ENCODE peak calls at places on chromosomes 5 and 9, in eight cellular contexts. One of them, this sample, is unnamed.

GRCh38 chr9:75389096-75389495 is 300.8 kb downstream of the OSTF1 start:
- DNase-seq in activated CD4-positive, alpha-beta memory T cell treated with anti-CD3 and anti-CD28 coated beads, Interleukin-2, amount 10 ng/mL, durations not matched to agents 7 days and 5 days: no peak
- DNase-seq in HEK293T: no peak
- DNase-seq in neural progenitor cell: no peak
- DNase-seq in islet precursor cell: no peak
- DNase-seq in spleen: no peak
- DNase-seq in Kasumi-1: no peak
- DNase-seq in cerebellar cortex: no peak
- DNase-seq in this sample: no peak

GRCh38 chr9:85527331-85528015 is 214.3 kb downstream of the AGTPBP1 start:
- DNase-seq in activated CD4-positive, alpha-beta memory T cell treated with anti-CD3 and anti-CD28 coated beads, Interleukin-2, amount 10 ng/mL, durations not matched to agents 7 days and 5 days: no peak
- DNase-seq in HEK293T: no peak
- DNase-seq in neural progenitor cell: no peak
- DNase-seq in islet precursor cell: peak; percentile 39
- DNase-seq in spleen: no peak
- DNase-seq in Kasumi-1: no peak
- DNase-seq in cerebellar cortex: peak; percentile 57
- DNase-seq in this sample: no peak

GRCh38 chr5:142446131-142446959 is 121.5 kb upstream of the SPRY4 start:
- DNase-seq in activated CD4-positive, alpha-beta memory T cell treated with anti-CD3 and anti-CD28 coated beads, Interleukin-2, amount 10 ng/mL, durations not matched to agents 7 days and 5 days: no peak
- DNase-seq in HEK293T: no peak
- DNase-seq in neural progenitor cell: no peak
- DNase-seq in islet precursor cell: no peak
- DNase-seq in spleen: no peak
- DNase-seq in Kasumi-1: no peak
- DNase-seq in cerebellar cortex: no peak
- DNase-seq in this sample: peak; percentile 59

GRCh38 chr5:136028782-136029742 is at the start of gene TGFBI:
- DNase-seq in activated CD4-positive, alpha-beta memory T cell treated with anti-CD3 and anti-CD28 coated beads, Interleukin-2, amount 10 ng/mL, durations not matched to agents 7 days and 5 days: no peak
- DNase-seq in HEK293T: no peak
- DNase-seq in neural progenitor cell: peak; percentile 88
- DNase-seq in islet precursor cell: peak; percentile 84
- DNase-seq in spleen: peak; percentile 87
- DNase-seq in Kasumi-1: no peak
- DNase-seq in cerebellar cortex: no peak
- DNase-seq in this sample: peak; percentile 57

GRCh38 chr5:55914971-55915370 is 63.8 kb downstream of the IL31RA start:
- DNase-seq in activated CD4-positive, alpha-beta memory T cell treated with anti-CD3 and anti-CD28 coated beads, Interleukin-2, amount 10 ng/mL, durations not matched to agents 7 days and 5 days: no peak
- DNase-seq in HEK293T: no peak
- DNase-seq in neural progenitor cell: no peak
- DNase-seq in islet precursor cell: no peak
- DNase-seq in spleen: no peak
- DNase-seq in Kasumi-1: no peak
- DNase-seq in cerebellar cortex: no peak
- DNase-seq in this sample: no peak

GRCh38 chr5:135248801-135249231 is 150.2 kb downstream of the MACROH2A1 start:
- DNase-seq in activated CD4-positive, alpha-beta memory T cell treated with anti-CD3 and anti-CD28 coated beads, Interleukin-2, amount 10 ng/mL, durations not matched to agents 7 days and 5 days: peak; percentile 15
- DNase-seq in HEK293T: no peak
- DNase-seq in neural progenitor cell: no peak
- DNase-seq in islet precursor cell: peak; percentile 31
- DNase-seq in spleen: peak; percentile 53
- DNase-seq in Kasumi-1: no peak
- DNase-seq in cerebellar cortex: no peak
- DNase-seq in this sample: peak; percentile 13

GRCh38 chr5:57889558-57889957 is 406.9 kb upstream of the ACTBL2 start:
- DNase-seq in activated CD4-positive, alpha-beta memory T cell treated with anti-CD3 and anti-CD28 coated beads, Interleukin-2, amount 10 ng/mL, durations not matched to agents 7 days and 5 days: no peak
- DNase-seq in HEK293T: no peak
- DNase-seq in neural progenitor cell: peak; percentile 15
- DNase-seq in islet precursor cell: peak; percentile 96
- DNase-seq in spleen: no peak
- DNase-seq in Kasumi-1: no peak
- DNase-seq in cerebellar cortex: no peak
- DNase-seq in this sample: no peak

GRCh38 chr5:73957397-73958001 is 331.5 kb downstream of the ARHGEF28 start:
- DNase-seq in activated CD4-positive, alpha-beta memory T cell treated with anti-CD3 and anti-CD28 coated beads, Interleukin-2, amount 10 ng/mL, durations not matched to agents 7 days and 5 days: no peak
- DNase-seq in HEK293T: no peak
- DNase-seq in neural progenitor cell: no peak
- DNase-seq in islet precursor cell: no peak
- DNase-seq in spleen: no peak
- DNase-seq in Kasumi-1: no peak
- DNase-seq in cerebellar cortex: no peak
- DNase-seq in this sample: no peak

GRCh38 chr5:175264406-175264805 is 179.6 kb downstream of the DRD1 start:
- DNase-seq in activated CD4-positive, alpha-beta memory T cell treated with anti-CD3 and anti-CD28 coated beads, Interleukin-2, amount 10 ng/mL, durations not matched to agents 7 days and 5 days: no peak
- DNase-seq in HEK293T: no peak
- DNase-seq in neural progenitor cell: no peak
- DNase-seq in islet precursor cell: no peak
- DNase-seq in spleen: no peak
- DNase-seq in Kasumi-1: no peak
- DNase-seq in cerebellar cortex: no peak
- DNase-seq in this sample: no peak

GRCh38 chr9:135370411-135371375 is 108.9 kb upstream of the PPP1R26 start:
- DNase-seq in activated CD4-positive, alpha-beta memory T cell treated with anti-CD3 and anti-CD28 coated beads, Interleukin-2, amount 10 ng/mL, durations not matched to agents 7 days and 5 days: no peak
- DNase-seq in HEK293T: no peak
- DNase-seq in neural progenitor cell: no peak
- DNase-seq in islet precursor cell: no peak
- DNase-seq in spleen: no peak
- DNase-seq in Kasumi-1: no peak
- DNase-seq in cerebellar cortex: peak; percentile 73
- DNase-seq in this sample: no peak

GRCh38 chr9:130901498-130902203 is 5.0 kb upstream of the QRFP start:
- DNase-seq in activated CD4-positive, alpha-beta memory T cell treated with anti-CD3 and anti-CD28 coated beads, Interleukin-2, amount 10 ng/mL, durations not matched to agents 7 days and 5 days: no peak
- DNase-seq in HEK293T: no peak
- DNase-seq in neural progenitor cell: no peak
- DNase-seq in islet precursor cell: no peak
- DNase-seq in spleen: no peak
- DNase-seq in Kasumi-1: no peak
- DNase-seq in cerebellar cortex: no peak
- DNase-seq in this sample: no peak